ENCODE peak calls at places on chromosomes 6 and 20, in eight cellular contexts. One of them, this sample, is unnamed.
A peak's percentile ranks its signal among the peaks of the same experiment; 100 is the strongest.

GRCh38 chr20:13915244-13915643 is 75.2 kb downstream of the SEL1L2 start:
- DNase-seq in cardiac muscle cell: no peak
- DNase-seq in T-helper 2 cell: no peak
- DNase-seq in SIG-M5: no peak
- DNase-seq in cardiac fibroblast: no peak
- DNase-seq in neural progenitor cell: no peak
- DNase-seq in HT1080: no peak
- DNase-seq in SHP77: peak; percentile 55
- DNase-seq in this sample: no peak

GRCh38 chr6:33317418-33317667 is 201 bp downstream of the ZBTB22 start:
- DNase-seq in cardiac muscle cell: no peak
- DNase-seq in T-helper 2 cell: no peak
- DNase-seq in SIG-M5: no peak
- DNase-seq in cardiac fibroblast: no peak
- DNase-seq in neural progenitor cell: no peak
- DNase-seq in HT1080: no peak
- DNase-seq in SHP77: no peak
- DNase-seq in this sample: peak; percentile 76

GRCh38 chr20:48642105-48642880 is 185.5 kb downstream of the PREX1 start:
- DNase-seq in cardiac muscle cell: no peak
- DNase-seq in T-helper 2 cell: no peak
- DNase-seq in SIG-M5: no peak
- DNase-seq in cardiac fibroblast: no peak
- DNase-seq in neural progenitor cell: no peak
- DNase-seq in HT1080: no peak
- DNase-seq in SHP77: no peak
- DNase-seq in this sample: no peak

GRCh38 chr6:36666726-36667591 is 11.6 kb upstream of the CDKN1A start:
- DNase-seq in cardiac muscle cell: peak; percentile 36
- DNase-seq in T-helper 2 cell: no peak
- DNase-seq in SIG-M5: no peak
- DNase-seq in cardiac fibroblast: peak; percentile 97
- DNase-seq in neural progenitor cell: peak; percentile 73
- DNase-seq in HT1080: peak; percentile 97
- DNase-seq in SHP77: peak; percentile 91
- DNase-seq in this sample: peak; percentile 71

GRCh38 chr6:74551896-74552295 is 654.0 kb downstream of the COL12A1 start:
- DNase-seq in cardiac muscle cell: no peak
- DNase-seq in T-helper 2 cell: no peak
- DNase-seq in SIG-M5: no peak
- DNase-seq in cardiac fibroblast: peak; percentile 14
- DNase-seq in neural progenitor cell: no peak
- DNase-seq in HT1080: no peak
- DNase-seq in SHP77: no peak
- DNase-seq in this sample: no peak

GRCh38 chr20:62772994-62773858 is 23.0 kb upstream of the MRGBP start:
- DNase-seq in cardiac muscle cell: no peak
- DNase-seq in T-helper 2 cell: no peak
- DNase-seq in SIG-M5: no peak
- DNase-seq in cardiac fibroblast: peak; percentile 78
- DNase-seq in neural progenitor cell: no peak
- DNase-seq in HT1080: no peak
- DNase-seq in SHP77: no peak
- DNase-seq in this sample: no peak

GRCh38 chr6:29631209-29631810 is 1.7 kb downstream of the GABBR1 start:
- DNase-seq in cardiac muscle cell: no peak
- DNase-seq in T-helper 2 cell: no peak
- DNase-seq in SIG-M5: no peak
- DNase-seq in cardiac fibroblast: peak; percentile 8
- DNase-seq in neural progenitor cell: peak; percentile 47
- DNase-seq in HT1080: peak; percentile 65
- DNase-seq in SHP77: no peak
- DNase-seq in this sample: peak; percentile 13

GRCh38 chr6:14711056-14711703 is 534.7 kb upstream of the JARID2 start:
- DNase-seq in cardiac muscle cell: peak; percentile 40
- DNase-seq in T-helper 2 cell: no peak
- DNase-seq in SIG-M5: peak; percentile 15
- DNase-seq in cardiac fibroblast: peak; percentile 86
- DNase-seq in neural progenitor cell: peak; percentile 40
- DNase-seq in HT1080: peak; percentile 96
- DNase-seq in SHP77: no peak
- DNase-seq in this sample: no peak

GRCh38 chr20:33310327-33310899 is 27.4 kb downstream of the BPIFB1 start:
- DNase-seq in cardiac muscle cell: no peak
- DNase-seq in T-helper 2 cell: no peak
- DNase-seq in SIG-M5: no peak
- DNase-seq in cardiac fibroblast: no peak
- DNase-seq in neural progenitor cell: no peak
- DNase-seq in HT1080: no peak
- DNase-seq in SHP77: no peak
- DNase-seq in this sample: no peak

GRCh38 chr6:23446394-23447001 is 679.5 kb upstream of the NRSN1 start:
- DNase-seq in cardiac muscle cell: peak; percentile 49
- DNase-seq in T-helper 2 cell: no peak
- DNase-seq in SIG-M5: no peak
- DNase-seq in cardiac fibroblast: peak; percentile 63
- DNase-seq in neural progenitor cell: peak; percentile 25
- DNase-seq in HT1080: peak; percentile 11
- DNase-seq in SHP77: no peak
- DNase-seq in this sample: peak; percentile 33

GRCh38 chr20:32752458-32753250 is 9.4 kb upstream of the COMMD7 start:
- DNase-seq in cardiac muscle cell: peak; percentile 49
- DNase-seq in T-helper 2 cell: no peak
- DNase-seq in SIG-M5: no peak
- DNase-seq in cardiac fibroblast: peak; percentile 54
- DNase-seq in neural progenitor cell: no peak
- DNase-seq in HT1080: peak; percentile 87
- DNase-seq in SHP77: no peak
- DNase-seq in this sample: no peak

GRCh38 chr20:32453467-32454163 is 95.5 kb downstream of the ASXL1 start:
- DNase-seq in cardiac muscle cell: no peak
- DNase-seq in T-helper 2 cell: no peak
- DNase-seq in SIG-M5: no peak
- DNase-seq in cardiac fibroblast: no peak
- DNase-seq in neural progenitor cell: no peak
- DNase-seq in HT1080: no peak
- DNase-seq in SHP77: no peak
- DNase-seq in this sample: no peak

GRCh38 chr6:106134906-106135634 is 48.9 kb downstream of the PRDM1 start:
- DNase-seq in cardiac muscle cell: no peak
- DNase-seq in T-helper 2 cell: no peak
- DNase-seq in SIG-M5: no peak
- DNase-seq in cardiac fibroblast: peak; percentile 24
- DNase-seq in neural progenitor cell: no peak
- DNase-seq in HT1080: no peak
- DNase-seq in SHP77: no peak
- DNase-seq in this sample: no peak

GRCh38 chr20:36181934-36182603 is 27.5 kb downstream of the EPB41L1 start:
- DNase-seq in cardiac muscle cell: no peak
- DNase-seq in T-helper 2 cell: no peak
- DNase-seq in SIG-M5: no peak
- DNase-seq in cardiac fibroblast: peak; percentile 68
- DNase-seq in neural progenitor cell: no peak
- DNase-seq in HT1080: peak; percentile 63
- DNase-seq in SHP77: no peak
- DNase-seq in this sample: no peak

GRCh38 chr20:48198951-48199431 is 413.7 kb upstream of the SULF2 start:
- DNase-seq in cardiac muscle cell: no peak
- DNase-seq in T-helper 2 cell: no peak
- DNase-seq in SIG-M5: no peak
- DNase-seq in cardiac fibroblast: peak; percentile 37
- DNase-seq in neural progenitor cell: no peak
- DNase-seq in HT1080: no peak
- DNase-seq in SHP77: no peak
- DNase-seq in this sample: no peak

GRCh38 chr6:41941280-41942044 is at the start of gene CCND3:
- DNase-seq in cardiac muscle cell: peak; percentile 97
- DNase-seq in T-helper 2 cell: peak; percentile 72
- DNase-seq in SIG-M5: peak; percentile 55
- DNase-seq in cardiac fibroblast: peak; percentile 93
- DNase-seq in neural progenitor cell: peak; percentile 94
- DNase-seq in HT1080: peak; percentile 91
- DNase-seq in SHP77: peak; percentile 88
- DNase-seq in this sample: peak; percentile 76

GRCh38 chr20:58102252-58102651 is 126.2 kb downstream of the ANKRD60 start:
- DNase-seq in cardiac muscle cell: no peak
- DNase-seq in T-helper 2 cell: no peak
- DNase-seq in SIG-M5: no peak
- DNase-seq in cardiac fibroblast: peak; percentile 31
- DNase-seq in neural progenitor cell: no peak
- DNase-seq in HT1080: peak; percentile 52
- DNase-seq in SHP77: no peak
- DNase-seq in this sample: no peak

GRCh38 chr20:18287546-18287914 is 797 bp upstream of the ZNF133 start:
- DNase-seq in cardiac muscle cell: no peak
- DNase-seq in T-helper 2 cell: no peak
- DNase-seq in SIG-M5: no peak
- DNase-seq in cardiac fibroblast: peak; percentile 6
- DNase-seq in neural progenitor cell: no peak
- DNase-seq in HT1080: no peak
- DNase-seq in SHP77: no peak
- DNase-seq in this sample: no peak

GRCh38 chr6:30610065-30610464 is 7.0 kb downstream of the PPP1R10 start:
- DNase-seq in cardiac muscle cell: no peak
- DNase-seq in T-helper 2 cell: no peak
- DNase-seq in SIG-M5: no peak
- DNase-seq in cardiac fibroblast: no peak
- DNase-seq in neural progenitor cell: no peak
- DNase-seq in HT1080: no peak
- DNase-seq in SHP77: no peak
- DNase-seq in this sample: no peak

GRCh38 chr6:133697666-133698065 is 191.2 kb upstream of the TCF21 start:
- DNase-seq in cardiac muscle cell: no peak
- DNase-seq in T-helper 2 cell: no peak
- DNase-seq in SIG-M5: no peak
- DNase-seq in cardiac fibroblast: peak; percentile 34
- DNase-seq in neural progenitor cell: no peak
- DNase-seq in HT1080: peak; percentile 20
- DNase-seq in SHP77: no peak
- DNase-seq in this sample: no peak

GRCh38 chr6:149608381-149608982 is 40.0 kb downstream of the KATNA1 start:
- DNase-seq in cardiac muscle cell: no peak
- DNase-seq in T-helper 2 cell: no peak
- DNase-seq in SIG-M5: no peak
- DNase-seq in cardiac fibroblast: no peak
- DNase-seq in neural progenitor cell: no peak
- DNase-seq in HT1080: no peak
- DNase-seq in SHP77: no peak
- DNase-seq in this sample: no peak

GRCh38 chr6:138485586-138486248 is 13.6 kb downstream of the NHSL1 start:
- DNase-seq in cardiac muscle cell: no peak
- DNase-seq in T-helper 2 cell: no peak
- DNase-seq in SIG-M5: no peak
- DNase-seq in cardiac fibroblast: no peak
- DNase-seq in neural progenitor cell: peak; percentile 47
- DNase-seq in HT1080: no peak
- DNase-seq in SHP77: no peak
- DNase-seq in this sample: no peak

GRCh38 chr20:15708984-15709598 is 864.2 kb downstream of the KIF16B start:
- DNase-seq in cardiac muscle cell: peak; percentile 47
- DNase-seq in T-helper 2 cell: no peak
- DNase-seq in SIG-M5: no peak
- DNase-seq in cardiac fibroblast: peak; percentile 16
- DNase-seq in neural progenitor cell: peak; percentile 74
- DNase-seq in HT1080: peak; percentile 20
- DNase-seq in SHP77: peak; percentile 27
- DNase-seq in this sample: no peak

GRCh38 chr6:40477246-40478126 is 109.7 kb downstream of the LRFN2 start:
- DNase-seq in cardiac muscle cell: peak; percentile 25
- DNase-seq in T-helper 2 cell: peak; percentile 70
- DNase-seq in SIG-M5: no peak
- DNase-seq in cardiac fibroblast: no peak
- DNase-seq in neural progenitor cell: peak; percentile 52
- DNase-seq in HT1080: peak; percentile 6
- DNase-seq in SHP77: peak; percentile 33
- DNase-seq in this sample: peak; percentile 36

GRCh38 chr6:131728296-131728939 is 17.6 kb upstream of the CTAGE9 start:
- DNase-seq in cardiac muscle cell: no peak
- DNase-seq in T-helper 2 cell: no peak
- DNase-seq in SIG-M5: no peak
- DNase-seq in cardiac fibroblast: no peak
- DNase-seq in neural progenitor cell: no peak
- DNase-seq in HT1080: no peak
- DNase-seq in SHP77: no peak
- DNase-seq in this sample: no peak